ENCODE peak calls at places on chromosome 15, in five cellular contexts. One of them, this sample, is unnamed.

GRCh38 chr15:60353245-60353940 is 44.4 kb downstream of the ANXA2 start:
- DNase-seq in mesendoderm: no peak
- DNase-seq in naive thymus-derived CD4-positive, alpha-beta T cell: no peak
- DNase-seq in fibroblast of lung: no peak
- DNase-seq in RWPE1: no peak
- DNase-seq in this sample: no peak

GRCh38 chr15:100703032-100703578 is 100.7 kb downstream of the ASB7 start:
- DNase-seq in mesendoderm: peak
- DNase-seq in naive thymus-derived CD4-positive, alpha-beta T cell: peak
- DNase-seq in fibroblast of lung: peak
- DNase-seq in RWPE1: no peak
- DNase-seq in this sample: peak

GRCh38 chr15:25783607-25784131 is 79.5 kb downstream of the ATP10A start:
- DNase-seq in mesendoderm: peak
- DNase-seq in naive thymus-derived CD4-positive, alpha-beta T cell: peak
- DNase-seq in fibroblast of lung: peak
- DNase-seq in RWPE1: no peak
- DNase-seq in this sample: no peak

GRCh38 chr15:27783668-27784067 is 315.4 kb downstream of the OCA2 start:
- DNase-seq in mesendoderm: no peak
- DNase-seq in naive thymus-derived CD4-positive, alpha-beta T cell: no peak
- DNase-seq in fibroblast of lung: no peak
- DNase-seq in RWPE1: no peak
- DNase-seq in this sample: no peak

GRCh38 chr15:76150508-76150907 is 90.7 kb downstream of the TMEM266 start:
- DNase-seq in mesendoderm: no peak
- DNase-seq in naive thymus-derived CD4-positive, alpha-beta T cell: no peak
- DNase-seq in fibroblast of lung: no peak
- DNase-seq in RWPE1: no peak
- DNase-seq in this sample: no peak

GRCh38 chr15:51054535-51054934 is 40.2 kb downstream of the TNFAIP8L3 start:
- DNase-seq in mesendoderm: peak
- DNase-seq in naive thymus-derived CD4-positive, alpha-beta T cell: no peak
- DNase-seq in fibroblast of lung: no peak
- DNase-seq in RWPE1: no peak
- DNase-seq in this sample: no peak

GRCh38 chr15:98000249-98001203 is 40.0 kb downstream of the ARRDC4 start:
- DNase-seq in mesendoderm: no peak
- DNase-seq in naive thymus-derived CD4-positive, alpha-beta T cell: no peak
- DNase-seq in fibroblast of lung: no peak
- DNase-seq in RWPE1: no peak
- DNase-seq in this sample: no peak

GRCh38 chr15:31255732-31256384 is 70.8 kb upstream of the KLF13 start:
- DNase-seq in mesendoderm: no peak
- DNase-seq in naive thymus-derived CD4-positive, alpha-beta T cell: no peak
- DNase-seq in fibroblast of lung: no peak
- DNase-seq in RWPE1: no peak
- DNase-seq in this sample: no peak

GRCh38 chr15:76993114-76993715 is 1.7 kb upstream of the PSTPIP1 start:
- DNase-seq in mesendoderm: no peak
- DNase-seq in naive thymus-derived CD4-positive, alpha-beta T cell: peak
- DNase-seq in fibroblast of lung: no peak
- DNase-seq in RWPE1: no peak
- DNase-seq in this sample: no peak

GRCh38 chr15:57610130-57610529 is 18.4 kb downstream of the MYZAP start:
- DNase-seq in mesendoderm: peak
- DNase-seq in naive thymus-derived CD4-positive, alpha-beta T cell: no peak
- DNase-seq in fibroblast of lung: peak
- DNase-seq in RWPE1: peak
- DNase-seq in this sample: no peak

GRCh38 chr15:53591041-53591440 is 168.4 kb downstream of the WDR72 start:
- DNase-seq in mesendoderm: no peak
- DNase-seq in naive thymus-derived CD4-positive, alpha-beta T cell: no peak
- DNase-seq in fibroblast of lung: no peak
- DNase-seq in RWPE1: no peak
- DNase-seq in this sample: no peak

GRCh38 chr15:37289109-37289765 is 188.9 kb upstream of the MEIS2 start:
- DNase-seq in mesendoderm: peak
- DNase-seq in naive thymus-derived CD4-positive, alpha-beta T cell: no peak
- DNase-seq in fibroblast of lung: peak
- DNase-seq in RWPE1: no peak
- DNase-seq in this sample: no peak

GRCh38 chr15:90471769-90472168 is 58.0 kb upstream of the CRTC3 start:
- DNase-seq in mesendoderm: no peak
- DNase-seq in naive thymus-derived CD4-positive, alpha-beta T cell: no peak
- DNase-seq in fibroblast of lung: no peak
- DNase-seq in RWPE1: no peak
- DNase-seq in this sample: no peak

GRCh38 chr15:82177291-82178010 is 85.1 kb downstream of the EFL1 start:
- DNase-seq in mesendoderm: peak
- DNase-seq in naive thymus-derived CD4-positive, alpha-beta T cell: no peak
- DNase-seq in fibroblast of lung: peak
- DNase-seq in RWPE1: no peak
- DNase-seq in this sample: no peak

GRCh38 chr15:80977627-80978036 is 12.0 kb downstream of the MESD start:
- DNase-seq in mesendoderm: peak
- DNase-seq in naive thymus-derived CD4-positive, alpha-beta T cell: peak
- DNase-seq in fibroblast of lung: peak
- DNase-seq in RWPE1: no peak
- DNase-seq in this sample: no peak

GRCh38 chr15:30953731-30954378 is 37.6 kb downstream of the MTMR10 start:
- DNase-seq in mesendoderm: peak
- DNase-seq in naive thymus-derived CD4-positive, alpha-beta T cell: no peak
- DNase-seq in fibroblast of lung: peak
- DNase-seq in RWPE1: peak
- DNase-seq in this sample: peak

GRCh38 chr15:79539426-79539825 is 107.3 kb downstream of the MINAR1 start:
- DNase-seq in mesendoderm: no peak
- DNase-seq in naive thymus-derived CD4-positive, alpha-beta T cell: no peak
- DNase-seq in fibroblast of lung: no peak
- DNase-seq in RWPE1: peak
- DNase-seq in this sample: no peak

GRCh38 chr15:48595988-48596387 is 49.5 kb downstream of the FBN1 start:
- DNase-seq in mesendoderm: no peak
- DNase-seq in naive thymus-derived CD4-positive, alpha-beta T cell: no peak
- DNase-seq in fibroblast of lung: no peak
- DNase-seq in RWPE1: no peak
- DNase-seq in this sample: no peak

GRCh38 chr15:95169701-95170459 is 938.5 kb downstream of the MCTP2 start:
- DNase-seq in mesendoderm: no peak
- DNase-seq in naive thymus-derived CD4-positive, alpha-beta T cell: no peak
- DNase-seq in fibroblast of lung: peak
- DNase-seq in RWPE1: no peak
- DNase-seq in this sample: no peak

GRCh38 chr15:27482344-27482743 is 511.4 kb downstream of the GABRG3 start:
- DNase-seq in mesendoderm: no peak
- DNase-seq in naive thymus-derived CD4-positive, alpha-beta T cell: no peak
- DNase-seq in fibroblast of lung: no peak
- DNase-seq in RWPE1: no peak
- DNase-seq in this sample: no peak

GRCh38 chr15:66692391-66692790 is 9.6 kb upstream of the SMAD6 start:
- DNase-seq in mesendoderm: no peak
- DNase-seq in naive thymus-derived CD4-positive, alpha-beta T cell: no peak
- DNase-seq in fibroblast of lung: no peak
- DNase-seq in RWPE1: no peak
- DNase-seq in this sample: no peak
- H3K27ac ChIP-seq in mesendoderm: peak
- H3K27ac ChIP-seq in naive thymus-derived CD4-positive, alpha-beta T cell: peak
- H3K27ac ChIP-seq in fibroblast of lung: no peak
- H3K27ac ChIP-seq in RWPE1: no peak
- H3K27ac ChIP-seq in this sample: no peak

GRCh38 chr15:69574506-69574905 is 121.9 kb downstream of the RPLP1 start:
- DNase-seq in mesendoderm: no peak
- DNase-seq in naive thymus-derived CD4-positive, alpha-beta T cell: no peak
- DNase-seq in fibroblast of lung: no peak
- DNase-seq in RWPE1: no peak
- DNase-seq in this sample: no peak

GRCh38 chr15:69575387-69575786 is 122.8 kb downstream of the RPLP1 start:
- DNase-seq in mesendoderm: no peak
- DNase-seq in naive thymus-derived CD4-positive, alpha-beta T cell: no peak
- DNase-seq in fibroblast of lung: no peak
- DNase-seq in RWPE1: no peak
- DNase-seq in this sample: no peak

GRCh38 chr15:69577397-69577796 is 124.8 kb downstream of the RPLP1 start:
- DNase-seq in mesendoderm: no peak
- DNase-seq in naive thymus-derived CD4-positive, alpha-beta T cell: no peak
- DNase-seq in fibroblast of lung: no peak
- DNase-seq in RWPE1: no peak
- DNase-seq in this sample: no peak

GRCh38 chr15:69576948-69577351 is 124.3 kb downstream of the RPLP1 start:
- DNase-seq in mesendoderm: no peak
- DNase-seq in naive thymus-derived CD4-positive, alpha-beta T cell: no peak
- DNase-seq in fibroblast of lung: no peak
- DNase-seq in RWPE1: no peak
- DNase-seq in this sample: no peak

GRCh38 chr15:69576035-69576526 is 123.5 kb downstream of the RPLP1 start:
- DNase-seq in mesendoderm: no peak
- DNase-seq in naive thymus-derived CD4-positive, alpha-beta T cell: peak
- DNase-seq in fibroblast of lung: peak
- DNase-seq in RWPE1: peak
- DNase-seq in this sample: no peak
- H3K27ac ChIP-seq in mesendoderm: no peak
- H3K27ac ChIP-seq in naive thymus-derived CD4-positive, alpha-beta T cell: no peak
- H3K27ac ChIP-seq in fibroblast of lung: no peak
- H3K27ac ChIP-seq in RWPE1: no peak
- H3K27ac ChIP-seq in this sample: no peak

GRCh38 chr15:56076651-56077050 is 83.2 kb upstream of the NEDD4 start:
- DNase-seq in mesendoderm: no peak
- DNase-seq in naive thymus-derived CD4-positive, alpha-beta T cell: no peak
- DNase-seq in fibroblast of lung: no peak
- DNase-seq in RWPE1: no peak
- DNase-seq in this sample: no peak
- H3K27ac ChIP-seq in mesendoderm: no peak
- H3K27ac ChIP-seq in naive thymus-derived CD4-positive, alpha-beta T cell: no peak
- H3K27ac ChIP-seq in fibroblast of lung: no peak
- H3K27ac ChIP-seq in RWPE1: no peak
- H3K27ac ChIP-seq in this sample: no peak

DNA sequence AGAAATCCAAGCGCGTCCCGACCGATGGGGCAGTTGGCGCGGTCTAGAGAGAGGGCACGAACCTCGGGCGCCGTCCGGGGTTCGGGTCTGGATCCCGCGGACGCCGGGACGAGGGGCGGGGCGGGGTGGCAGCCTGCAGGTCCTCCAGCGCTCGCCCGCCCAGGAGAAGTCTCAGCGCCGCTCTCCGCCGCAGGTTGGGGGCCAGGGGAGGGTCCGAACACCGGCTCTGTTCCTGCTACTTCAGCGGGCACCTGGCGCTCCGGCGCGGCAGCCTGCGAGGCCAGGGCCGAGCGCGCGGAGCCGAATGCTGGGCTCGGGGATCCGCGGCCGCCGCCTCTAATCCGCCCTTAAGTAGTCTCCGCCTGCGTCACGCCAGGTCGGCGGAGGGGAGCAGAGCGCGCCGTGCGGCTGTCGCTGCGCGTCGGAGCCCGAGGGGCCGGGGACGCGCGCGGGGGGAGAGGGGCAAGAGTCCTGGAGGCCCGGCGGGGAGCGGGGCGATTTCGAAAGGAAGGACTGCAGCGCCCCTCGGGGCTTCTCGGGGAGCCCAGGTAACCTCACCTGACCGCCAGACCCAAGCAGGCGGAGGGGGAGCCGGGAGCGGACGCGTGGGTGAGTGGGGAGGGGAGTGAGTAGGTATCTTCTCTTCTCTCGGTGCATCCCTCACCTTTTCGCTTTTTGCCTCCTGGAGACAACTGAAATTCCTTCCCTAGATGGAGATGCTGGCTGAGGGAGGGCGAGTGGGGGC is at the start of gene GJD2:
- DNase-seq in mesendoderm: peak
- DNase-seq in naive thymus-derived CD4-positive, alpha-beta T cell: no peak
- DNase-seq in fibroblast of lung: no peak
- DNase-seq in RWPE1: no peak
- DNase-seq in this sample: no peak
- H3K27ac ChIP-seq in mesendoderm: no peak
- H3K27ac ChIP-seq in naive thymus-derived CD4-positive, alpha-beta T cell: no peak
- H3K27ac ChIP-seq in fibroblast of lung: no peak
- H3K27ac ChIP-seq in RWPE1: no peak
- H3K27ac ChIP-seq in this sample: no peak

GRCh38 chr15:67018451-67018850 is 47.0 kb upstream of the SMAD3 start:
- DNase-seq in mesendoderm: no peak
- DNase-seq in naive thymus-derived CD4-positive, alpha-beta T cell: no peak
- DNase-seq in fibroblast of lung: no peak
- DNase-seq in RWPE1: no peak
- DNase-seq in this sample: no peak
- H3K27ac ChIP-seq in mesendoderm: no peak
- H3K27ac ChIP-seq in naive thymus-derived CD4-positive, alpha-beta T cell: no peak
- H3K27ac ChIP-seq in fibroblast of lung: no peak
- H3K27ac ChIP-seq in RWPE1: no peak
- H3K27ac ChIP-seq in this sample: no peak

GRCh38 chr15:73140154-73140553 is 87.9 kb downstream of the NEO1 start:
- DNase-seq in mesendoderm: no peak
- DNase-seq in naive thymus-derived CD4-positive, alpha-beta T cell: no peak
- DNase-seq in fibroblast of lung: peak
- DNase-seq in RWPE1: no peak
- DNase-seq in this sample: no peak

GRCh38 chr15:73141216-73141900 is 89.1 kb downstream of the NEO1 start:
- DNase-seq in mesendoderm: no peak
- DNase-seq in naive thymus-derived CD4-positive, alpha-beta T cell: no peak
- DNase-seq in fibroblast of lung: no peak
- DNase-seq in RWPE1: no peak
- DNase-seq in this sample: no peak

GRCh38 chr15:73143763-73144155 is 91.5 kb downstream of the NEO1 start:
- DNase-seq in mesendoderm: no peak
- DNase-seq in naive thymus-derived CD4-positive, alpha-beta T cell: no peak
- DNase-seq in fibroblast of lung: no peak
- DNase-seq in RWPE1: no peak
- DNase-seq in this sample: no peak

GRCh38 chr15:73146419-73146818 is 94.2 kb downstream of the NEO1 start:
- DNase-seq in mesendoderm: no peak
- DNase-seq in naive thymus-derived CD4-positive, alpha-beta T cell: no peak
- DNase-seq in fibroblast of lung: no peak
- DNase-seq in RWPE1: no peak
- DNase-seq in this sample: no peak

DNA sequence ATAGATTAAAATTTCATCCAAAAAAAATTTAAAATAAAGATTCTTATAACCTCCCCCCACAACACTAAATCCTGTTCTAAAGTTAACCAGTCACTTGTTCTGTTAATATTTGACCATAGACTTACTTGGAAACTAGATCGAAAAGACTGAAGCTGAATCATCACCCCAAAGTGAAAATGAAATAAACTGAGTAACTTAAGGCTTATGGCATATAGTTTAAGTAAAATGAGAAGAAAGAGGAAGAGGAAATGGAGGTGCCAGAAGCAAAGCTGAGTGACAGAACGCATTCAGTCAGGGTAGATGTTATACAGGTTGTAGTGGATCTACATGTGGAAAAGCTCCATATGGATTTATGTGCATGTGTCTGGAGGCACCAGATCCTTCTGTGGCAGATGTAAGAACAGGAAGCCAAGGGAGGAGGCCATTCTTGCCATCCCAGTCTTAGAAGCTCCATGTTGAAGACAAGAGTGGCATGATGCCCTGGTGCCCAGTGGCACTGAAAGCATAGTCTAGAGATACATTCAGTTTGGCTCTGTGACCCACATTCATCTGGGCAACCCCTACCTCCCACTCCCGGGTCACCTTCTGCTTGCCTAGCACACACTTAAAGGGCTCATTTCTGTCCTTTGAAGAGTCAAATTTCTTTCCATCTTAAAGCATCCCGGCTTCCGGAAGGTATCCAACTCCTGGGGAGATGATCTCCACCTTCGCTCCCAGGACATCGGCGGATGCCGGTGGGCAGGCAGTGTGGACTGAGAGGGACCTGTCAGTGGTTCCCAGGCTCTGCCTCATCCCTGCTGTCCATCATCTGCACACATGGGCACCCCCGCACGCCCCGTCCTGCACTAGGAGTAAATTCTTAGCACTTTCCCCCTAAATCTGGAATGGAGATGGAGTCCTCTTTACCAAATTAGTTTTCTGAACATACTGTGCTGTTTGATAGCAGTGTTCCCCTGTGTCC is 90.8 kb downstream of the NEO1 start:
- DNase-seq in mesendoderm: no peak
- DNase-seq in naive thymus-derived CD4-positive, alpha-beta T cell: no peak
- DNase-seq in fibroblast of lung: no peak
- DNase-seq in RWPE1: no peak
- DNase-seq in this sample: no peak
- H3K27ac ChIP-seq in mesendoderm: no peak
- H3K27ac ChIP-seq in naive thymus-derived CD4-positive, alpha-beta T cell: no peak
- H3K27ac ChIP-seq in fibroblast of lung: no peak
- H3K27ac ChIP-seq in RWPE1: no peak
- H3K27ac ChIP-seq in this sample: no peak